ENCODE peak calls at places on chromosome 18, in seven cellular contexts. One of them, this sample, is unnamed. For H3K36me3 and H3K9me3, the result is how much of the 10 kb centered on the place peaks cover.

GRCh38 chr18:32711862-32712261 is 61.0 kb downstream of the KLHL14 start:
- DNase-seq in PC-3: no peak
- DNase-seq in lower lobe of right lung: no peak
- DNase-seq in WERI-Rb-1: no peak
- DNase-seq in K562: no peak
- DNase-seq in IMR-90: no peak
- DNase-seq in HepG2: no peak
- DNase-seq in this sample: no peak

GRCh38 chr18:24835751-24836150 is 375.3 kb downstream of the HRH4 start:
- DNase-seq in PC-3: no peak
- DNase-seq in lower lobe of right lung: no peak
- DNase-seq in WERI-Rb-1: no peak
- DNase-seq in K562: no peak
- DNase-seq in IMR-90: no peak
- DNase-seq in HepG2: no peak
- DNase-seq in this sample: no peak

GRCh38 chr18:5106730-5107129 is 90.3 kb downstream of the AKAIN1 start:
- DNase-seq in PC-3: peak
- DNase-seq in lower lobe of right lung: no peak
- DNase-seq in WERI-Rb-1: no peak
- DNase-seq in K562: no peak
- DNase-seq in IMR-90: no peak
- DNase-seq in HepG2: no peak
- DNase-seq in this sample: no peak

GRCh38 chr18:24071029-24071428 is 56.5 kb downstream of the TTC39C start:
- DNase-seq in PC-3: no peak
- DNase-seq in lower lobe of right lung: no peak
- DNase-seq in WERI-Rb-1: no peak
- DNase-seq in K562: no peak
- DNase-seq in IMR-90: no peak
- DNase-seq in HepG2: peak
- DNase-seq in this sample: no peak

GRCh38 chr18:24534737-24535136 is 74.3 kb downstream of the HRH4 start:
- DNase-seq in PC-3: no peak
- DNase-seq in lower lobe of right lung: no peak
- DNase-seq in WERI-Rb-1: peak
- DNase-seq in K562: no peak
- DNase-seq in IMR-90: no peak
- DNase-seq in HepG2: no peak
- DNase-seq in this sample: no peak

GRCh38 chr18:39647627-39648502 is 2082.3 kb upstream of the CELF4 start:
- DNase-seq in PC-3: peak
- DNase-seq in lower lobe of right lung: no peak
- DNase-seq in WERI-Rb-1: no peak
- DNase-seq in K562: no peak
- DNase-seq in IMR-90: peak
- DNase-seq in HepG2: no peak
- DNase-seq in this sample: no peak

GRCh38 chr18:25144835-25145234 is 207.1 kb downstream of the ZNF521 start:
- DNase-seq in PC-3: peak
- DNase-seq in lower lobe of right lung: no peak
- DNase-seq in WERI-Rb-1: no peak
- DNase-seq in K562: no peak
- DNase-seq in IMR-90: peak
- DNase-seq in HepG2: peak
- DNase-seq in this sample: no peak

GRCh38 chr18:23258566-23259265 is 123.4 kb downstream of the CABLES1 start:
- DNase-seq in PC-3: peak
- DNase-seq in lower lobe of right lung: no peak
- DNase-seq in WERI-Rb-1: no peak
- DNase-seq in K562: no peak
- DNase-seq in IMR-90: no peak
- DNase-seq in HepG2: no peak
- DNase-seq in this sample: no peak

GRCh38 chr18:44182363-44182762 is 498.3 kb upstream of the SETBP1 start:
- DNase-seq in PC-3: no peak
- DNase-seq in lower lobe of right lung: no peak
- DNase-seq in WERI-Rb-1: no peak
- DNase-seq in K562: no peak
- DNase-seq in IMR-90: no peak
- DNase-seq in HepG2: no peak
- DNase-seq in this sample: no peak

GRCh38 chr18:73245345-73245744 is 377.6 kb upstream of the NETO1 start:
- DNase-seq in PC-3: no peak
- DNase-seq in lower lobe of right lung: no peak
- DNase-seq in WERI-Rb-1: no peak
- DNase-seq in K562: no peak
- DNase-seq in IMR-90: no peak
- DNase-seq in HepG2: no peak
- DNase-seq in this sample: no peak

GRCh38 chr18:42635378-42636048 is 480.0 kb downstream of the RIT2 start:
- DNase-seq in PC-3: no peak
- DNase-seq in lower lobe of right lung: no peak
- DNase-seq in WERI-Rb-1: peak
- DNase-seq in K562: no peak
- DNase-seq in IMR-90: no peak
- DNase-seq in HepG2: no peak
- DNase-seq in this sample: no peak

GRCh38 chr18:40863801-40864200 is 1091.2 kb upstream of the PIK3C3 start:
- DNase-seq in PC-3: no peak
- DNase-seq in lower lobe of right lung: no peak
- DNase-seq in WERI-Rb-1: no peak
- DNase-seq in K562: no peak
- DNase-seq in IMR-90: no peak
- DNase-seq in HepG2: no peak
- DNase-seq in this sample: no peak

GRCh38 chr18:43108469-43108868 is 7.0 kb downstream of the RIT2 start:
- DNase-seq in PC-3: no peak
- DNase-seq in lower lobe of right lung: no peak
- DNase-seq in WERI-Rb-1: no peak
- DNase-seq in K562: no peak
- DNase-seq in IMR-90: no peak
- DNase-seq in HepG2: no peak
- DNase-seq in this sample: no peak

GRCh38 chr18:69400253-69400975 is at the start of gene DOK6:
- DNase-seq in PC-3: no peak
- DNase-seq in lower lobe of right lung: peak
- DNase-seq in WERI-Rb-1: peak
- DNase-seq in K562: no peak
- DNase-seq in IMR-90: peak
- DNase-seq in HepG2: peak
- DNase-seq in this sample: peak

GRCh38 chr18:10114727-10115463 is 201.1 kb downstream of the VAPA start:
- DNase-seq in PC-3: no peak
- DNase-seq in lower lobe of right lung: no peak
- DNase-seq in WERI-Rb-1: no peak
- DNase-seq in K562: no peak
- DNase-seq in IMR-90: no peak
- DNase-seq in HepG2: no peak
- DNase-seq in this sample: no peak

GRCh38 chr18:59744271-59744721 is 47.1 kb upstream of the CCBE1 start:
- DNase-seq in PC-3: peak
- DNase-seq in lower lobe of right lung: no peak
- DNase-seq in WERI-Rb-1: no peak
- DNase-seq in K562: no peak
- DNase-seq in IMR-90: peak
- DNase-seq in HepG2: no peak
- DNase-seq in this sample: no peak

GRCh38 chr18:53909668-53910067 is 314.8 kb downstream of the MBD2 start:
- DNase-seq in PC-3: peak
- DNase-seq in lower lobe of right lung: no peak
- DNase-seq in WERI-Rb-1: peak
- DNase-seq in K562: peak
- DNase-seq in IMR-90: peak
- DNase-seq in HepG2: peak
- DNase-seq in this sample: no peak

GRCh38 chr18:6251084-6251483 is 163.6 kb downstream of the L3MBTL4 start:
- DNase-seq in PC-3: no peak
- DNase-seq in lower lobe of right lung: no peak
- DNase-seq in WERI-Rb-1: no peak
- DNase-seq in K562: no peak
- DNase-seq in IMR-90: no peak
- DNase-seq in HepG2: no peak
- DNase-seq in this sample: no peak

GRCh38 chr18:76493213-76494107 is 1.6 kb downstream of the ZNF516 start:
- DNase-seq in PC-3: no peak
- DNase-seq in lower lobe of right lung: no peak
- DNase-seq in WERI-Rb-1: peak
- DNase-seq in K562: peak
- DNase-seq in IMR-90: peak
- DNase-seq in HepG2: peak
- DNase-seq in this sample: no peak

GRCh38 chr18:70827632-70828031 is 538.8 kb downstream of the SOCS6 start:
- DNase-seq in PC-3: no peak
- DNase-seq in lower lobe of right lung: no peak
- DNase-seq in WERI-Rb-1: no peak
- DNase-seq in K562: no peak
- DNase-seq in IMR-90: no peak
- DNase-seq in HepG2: no peak
- DNase-seq in this sample: no peak

GRCh38 chr18:67043276-67043675 is 439.4 kb upstream of the CDH19 start:
- DNase-seq in PC-3: no peak
- DNase-seq in lower lobe of right lung: no peak
- DNase-seq in WERI-Rb-1: no peak
- DNase-seq in K562: no peak
- DNase-seq in IMR-90: no peak
- DNase-seq in HepG2: no peak
- DNase-seq in this sample: no peak

GRCh38 chr18:59096098-59096779 is 43.4 kb upstream of the SEC11C start:
- DNase-seq in PC-3: no peak
- DNase-seq in lower lobe of right lung: no peak
- DNase-seq in WERI-Rb-1: no peak
- DNase-seq in K562: no peak
- DNase-seq in IMR-90: no peak
- DNase-seq in HepG2: peak
- DNase-seq in this sample: no peak

GRCh38 chr18:46416706-46417638 is 240.0 kb downstream of the LOXHD1 start:
- DNase-seq in PC-3: no peak
- DNase-seq in lower lobe of right lung: no peak
- DNase-seq in WERI-Rb-1: no peak
- DNase-seq in K562: peak
- DNase-seq in IMR-90: no peak
- DNase-seq in HepG2: no peak
- DNase-seq in this sample: no peak

GRCh38 chr18:12968115-12968514 is 20.3 kb downstream of the SEH1L start:
- DNase-seq in PC-3: no peak
- DNase-seq in lower lobe of right lung: no peak
- DNase-seq in WERI-Rb-1: no peak
- DNase-seq in K562: no peak
- DNase-seq in IMR-90: no peak
- DNase-seq in HepG2: no peak
- DNase-seq in this sample: no peak
- H3K36me3 ChIP-seq in PC-3: half or more
- H3K36me3 ChIP-seq in lower lobe of right lung: half or more
- H3K36me3 ChIP-seq in WERI-Rb-1: half or more
- H3K36me3 ChIP-seq in K562: half or more
- H3K36me3 ChIP-seq in IMR-90: under half
- H3K36me3 ChIP-seq in HepG2: under half
- H3K36me3 ChIP-seq in this sample: half or more

GRCh38 chr18:74392323-74392722 is 64.8 kb downstream of the DIPK1C start:
- DNase-seq in PC-3: no peak
- DNase-seq in lower lobe of right lung: no peak
- DNase-seq in WERI-Rb-1: no peak
- DNase-seq in K562: no peak
- DNase-seq in IMR-90: no peak
- DNase-seq in HepG2: no peak
- DNase-seq in this sample: no peak
- H3K27ac ChIP-seq in PC-3: no peak
- H3K27ac ChIP-seq in lower lobe of right lung: no peak
- H3K27ac ChIP-seq in WERI-Rb-1: no peak
- H3K27ac ChIP-seq in K562: no peak
- H3K27ac ChIP-seq in IMR-90: no peak
- H3K27ac ChIP-seq in HepG2: no peak
- H3K27ac ChIP-seq in this sample: no peak

GRCh38 chr18:79579807-79580480 is 99.7 kb upstream of the CTDP1 start:
- DNase-seq in PC-3: no peak
- DNase-seq in lower lobe of right lung: peak
- DNase-seq in WERI-Rb-1: peak
- DNase-seq in K562: no peak
- DNase-seq in IMR-90: no peak
- DNase-seq in HepG2: no peak
- DNase-seq in this sample: no peak

GRCh38 chr18:79578396-79579260 is 101.0 kb upstream of the CTDP1 start:
- DNase-seq in PC-3: no peak
- DNase-seq in lower lobe of right lung: peak
- DNase-seq in WERI-Rb-1: peak
- DNase-seq in K562: no peak
- DNase-seq in IMR-90: no peak
- DNase-seq in HepG2: no peak
- DNase-seq in this sample: no peak

GRCh38 chr18:79581406-79581805 is 98.2 kb upstream of the CTDP1 start:
- DNase-seq in PC-3: no peak
- DNase-seq in lower lobe of right lung: peak
- DNase-seq in WERI-Rb-1: peak
- DNase-seq in K562: no peak
- DNase-seq in IMR-90: no peak
- DNase-seq in HepG2: no peak
- DNase-seq in this sample: no peak

GRCh38 chr18:79581911-79582310 is 97.7 kb upstream of the CTDP1 start:
- DNase-seq in PC-3: no peak
- DNase-seq in lower lobe of right lung: peak
- DNase-seq in WERI-Rb-1: peak
- DNase-seq in K562: no peak
- DNase-seq in IMR-90: no peak
- DNase-seq in HepG2: no peak
- DNase-seq in this sample: no peak

DNA sequence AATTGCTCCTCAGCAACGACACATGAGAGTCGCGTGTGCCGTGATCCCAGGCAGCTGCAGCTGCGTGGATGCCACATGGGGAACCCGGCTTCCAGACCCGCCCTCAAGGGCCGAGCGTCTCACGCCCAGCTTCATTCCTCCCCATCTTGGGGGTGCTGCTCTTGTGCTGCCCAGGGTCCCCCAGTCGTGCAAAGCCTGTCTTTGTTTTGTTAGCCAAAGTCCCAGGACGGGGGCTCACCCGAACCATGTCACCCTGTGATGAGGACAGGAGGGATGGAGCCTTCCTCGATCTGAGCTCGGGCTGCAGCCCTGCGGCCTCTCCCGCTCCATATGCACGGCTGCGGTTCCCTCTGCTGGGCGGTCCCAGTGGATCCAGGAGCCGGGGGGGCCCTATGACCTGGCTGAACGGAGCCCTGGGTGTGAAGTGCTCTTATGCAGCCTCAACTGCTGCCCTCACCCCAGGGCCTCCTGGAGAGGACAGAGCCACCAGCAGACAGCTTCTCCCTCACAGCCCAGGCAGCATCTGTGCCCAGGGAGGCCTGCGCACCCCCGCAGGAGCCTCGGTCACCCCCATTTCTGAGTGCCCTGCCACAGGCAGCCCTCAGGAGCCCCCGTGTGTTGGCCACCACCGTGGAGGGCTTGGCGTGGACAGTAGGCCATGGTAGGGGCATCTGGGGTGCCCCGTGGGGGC is 99.0 kb upstream of the CTDP1 start:
- DNase-seq in PC-3: no peak
- DNase-seq in lower lobe of right lung: peak
- DNase-seq in WERI-Rb-1: peak
- DNase-seq in K562: no peak
- DNase-seq in IMR-90: no peak
- DNase-seq in HepG2: no peak
- DNase-seq in this sample: no peak
- H3K9me3 ChIP-seq in PC-3: under half
- H3K9me3 ChIP-seq in lower lobe of right lung: under half
- H3K9me3 ChIP-seq in WERI-Rb-1: under half
- H3K9me3 ChIP-seq in K562: under half
- H3K9me3 ChIP-seq in IMR-90: under half
- H3K9me3 ChIP-seq in HepG2: under half
- H3K9me3 ChIP-seq in this sample: under half

GRCh38 chr18:48553236-48553635 is 14.4 kb downstream of the CTIF start:
- DNase-seq in PC-3: no peak
- DNase-seq in lower lobe of right lung: no peak
- DNase-seq in WERI-Rb-1: no peak
- DNase-seq in K562: no peak
- DNase-seq in IMR-90: no peak
- DNase-seq in HepG2: no peak
- DNase-seq in this sample: no peak
- H3K36me3 ChIP-seq in PC-3: under half
- H3K36me3 ChIP-seq in lower lobe of right lung: under half
- H3K36me3 ChIP-seq in WERI-Rb-1: under half
- H3K36me3 ChIP-seq in K562: under half
- H3K36me3 ChIP-seq in IMR-90: under half
- H3K36me3 ChIP-seq in HepG2: under half
- H3K36me3 ChIP-seq in this sample: under half